ENCODE peak calls at places on chromosomes 6 and 20, in five cellular contexts. E, G, Y, F and O are unnamed samples.

GRCh38 chr6:15132854-15133670 is 112.8 kb upstream of the JARID2 start:
- DNase-seq in G (peak), Y (peak), F (no peak), E (peak), O (no peak)

GRCh38 chr20:11672959-11673358 is 244.7 kb upstream of the BTBD3 start:
- DNase-seq in Y (no peak), G (no peak), E (no peak), F (no peak), O (no peak)

GRCh38 chr20:16615199-16615598 is 42.0 kb upstream of the KIF16B start:
- DNase-seq in G (peak), Y (peak), E (peak), F (no peak), O (no peak)

GRCh38 chr20:7893019-7893730 is 47.1 kb downstream of the HAO1 start:
- DNase-seq in E (peak), F (no peak), Y (no peak), G (no peak), O (no peak)

GRCh38 chr6:87826376-87826775 is 124.3 kb upstream of the AKIRIN2 start:
- DNase-seq in Y (no peak), E (no peak), G (no peak), F (no peak), O (no peak)

GRCh38 chr6:10529231-10529801 is 8.2 kb downstream of the GCNT2 start:
- DNase-seq in Y (no peak), G (peak), E (no peak), F (no peak), O (no peak)

GRCh38 chr6:41318648-41319565 is 16.5 kb upstream of the NCR2 start:
- DNase-seq in F (peak), G (peak), Y (peak), E (peak), O (peak)

GRCh38 chr20:36575066-36575743 is 1.8 kb downstream of the TGIF2 start:
- DNase-seq in G (peak), F (peak), Y (no peak), E (peak), O (peak)

GRCh38 chr6:55636406-55637102 is 57.6 kb upstream of the HMGCLL1 start:
- DNase-seq in Y (peak), G (peak), F (no peak), E (peak), O (no peak)

GRCh38 chr20:23399568-23400241 is 21.6 kb downstream of the NAPB start:
- DNase-seq in E (peak), Y (peak), G (peak), F (no peak), O (peak)